ENCODE peak calls at places on chromosome 9, in nine cellular contexts. Y is cardiac muscle cell, S is HFF-Myc, T is pancreas, L is cardiac fibroblast, V is left ventricle myocardium inferior, Q is NB4, U is psoas muscle, D is esophagus squamous epithelium. H is an unnamed sample.
A peak's percentile ranks its signal among the peaks of the same experiment; 100 is the strongest.

GRCh38 chr9:126893079-126893478 is 21.5 kb upstream of the RALGPS1 start:
- DNase-seq in V (no peak), L (no peak), Q (peak; percentile 23), S (no peak), D (no peak), U (no peak), T (no peak), Y (no peak), H (no peak)

GRCh38 chr9:109604036-109604600 is 106.0 kb upstream of the PTPN3 start:
- DNase-seq in T (no peak), V (no peak), U (no peak), D (no peak), S (no peak), Q (no peak), Y (no peak), L (peak; percentile 42), H (peak; percentile 36)

GRCh38 chr9:107373809-107374208 is 90.7 kb downstream of the RAD23B start:
- DNase-seq in U (no peak), Q (no peak), L (no peak), S (no peak), T (no peak), Y (no peak), D (no peak), V (no peak), H (no peak)

GRCh38 chr9:72872718-72873117 is 80.1 kb downstream of the ALDH1A1 start:
- DNase-seq in S (no peak), L (no peak), T (no peak), D (no peak), V (no peak), U (no peak), Q (no peak), Y (no peak), H (no peak)

GRCh38 chr9:35680331-35681105 is 6.8 kb downstream of the CA9 start:
- DNase-seq in U (no peak), L (peak; percentile 62), V (no peak), S (no peak), Y (no peak), D (no peak), T (no peak), Q (peak; percentile 28), H (peak; percentile 39)

GRCh38 chr9:112774006-112774996 is 23.7 kb downstream of the SNX30 start:
- DNase-seq in V (no peak), Y (no peak), T (no peak), D (no peak), U (no peak), S (no peak), Q (no peak), L (peak; percentile 30), H (no peak)

GRCh38 chr9:35538361-35539234 is 48.7 kb downstream of the RUSC2 start:
- DNase-seq in D (no peak), S (peak; percentile 65), V (peak; percentile 74), Y (peak; percentile 78), Q (peak; percentile 50), U (peak; percentile 74), L (peak; percentile 88), T (no peak), H (peak; percentile 77)

GRCh38 chr9:85024374-85024773 is 354.8 kb downstream of the NTRK2 start:
- DNase-seq in Y (no peak), S (no peak), U (no peak), T (no peak), V (no peak), D (no peak), L (no peak), Q (no peak), H (no peak)

GRCh38 chr9:75064307-75065025 is 23.5 kb downstream of the NMRK1 start:
- DNase-seq in Q (no peak), D (no peak), Y (no peak), V (no peak), S (no peak), L (peak; percentile 53), T (no peak), U (no peak), H (peak; percentile 61)

GRCh38 chr9:95143591-95144561 is 173.6 kb downstream of the FANCC start:
- DNase-seq in S (peak; percentile 77), D (no peak), T (no peak), Y (no peak), V (peak; percentile 87), U (peak; percentile 91), Q (no peak), L (peak; percentile 86), H (peak; percentile 84)

GRCh38 chr9:84212982-84213381 is 127.6 kb downstream of the SLC28A3 start:
- DNase-seq in S (no peak), L (no peak), D (no peak), V (no peak), Q (no peak), U (no peak), T (no peak), Y (no peak), H (no peak)

GRCh38 chr9:111610149-111610548 is 10.7 kb upstream of the PTGR1 start:
- DNase-seq in U (no peak), T (no peak), D (no peak), Y (no peak), L (no peak), S (no peak), Q (no peak), V (no peak), H (no peak)

GRCh38 chr9:38484076-38484637 is 59.9 kb upstream of the IGFBPL1 start:
- DNase-seq in V (no peak), Y (no peak), D (no peak), L (no peak), T (no peak), U (no peak), Q (no peak), S (no peak), H (no peak)

GRCh38 chr9:29432191-29432590 is 1858.9 kb upstream of the C9orf72 start:
- DNase-seq in T (no peak), U (no peak), Q (no peak), V (no peak), Y (no peak), D (no peak), L (no peak), S (no peak), H (no peak)

GRCh38 chr9:125423964-125424363 is 162.3 kb downstream of the GAPVD1 start:
- DNase-seq in Q (no peak), Y (no peak), D (no peak), L (no peak), U (no peak), V (no peak), S (no peak), T (no peak), H (no peak)
- H3K4me3 ChIP-seq in Q (no peak overlapping the region), Y (no peak overlapping the region), D (no peak overlapping the region), L (no peak overlapping the region), U (no peak overlapping the region), V (no peak overlapping the region), S (no peak overlapping the region), T (no peak overlapping the region), H (no peak overlapping the region)

GRCh38 chr9:86893811-86894490 is 53.4 kb downstream of the GAS1 start:
- DNase-seq in T (no peak), U (no peak), V (no peak), Y (no peak), S (no peak), L (no peak), Q (no peak), D (no peak), H (no peak)
- TF ChIP-seq CTCF in T (no peak), U (no peak), V (no peak), Y (peak; percentile 37), S (no peak), L (no peak), Q (no peak), D (no peak), H (peak; percentile 3)

DNA sequence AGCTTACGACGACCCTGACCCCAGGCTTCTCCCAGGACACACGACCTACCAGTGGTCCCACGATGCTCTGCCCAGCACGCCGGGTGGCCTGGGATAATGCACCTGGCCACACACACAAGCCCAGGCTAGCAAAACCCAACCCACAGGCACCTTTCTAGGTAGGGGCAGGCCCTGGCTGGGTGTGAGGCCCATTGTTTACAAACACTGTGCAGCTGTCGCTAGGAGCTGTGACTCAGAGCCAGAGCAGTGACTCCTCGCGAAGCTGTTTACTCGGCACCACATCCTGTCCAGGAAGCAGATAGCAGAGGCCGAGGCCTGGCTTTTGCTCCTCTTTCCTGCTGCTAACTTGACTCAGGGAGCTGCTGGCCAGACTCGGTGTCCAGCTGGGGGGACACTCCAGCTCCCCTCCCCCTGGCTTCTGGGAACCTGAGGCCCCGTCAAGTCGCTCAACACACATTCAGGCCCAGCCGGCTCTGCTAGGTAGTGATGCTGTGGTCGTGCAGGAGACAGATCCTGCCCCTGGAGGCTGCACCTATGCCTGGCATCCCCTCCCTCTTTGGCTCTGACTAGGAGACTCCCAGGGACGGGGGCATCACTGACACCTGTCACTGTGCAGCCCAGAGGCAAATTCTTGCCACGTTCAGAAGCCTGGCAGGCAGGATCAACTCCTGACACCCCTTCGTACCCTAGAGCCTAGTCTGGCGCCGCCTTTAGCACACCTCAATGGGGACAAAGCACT is 12.8 kb upstream of the RALGDS start:
- DNase-seq in Y (peak; percentile 48), T (peak; percentile 97), S (peak; percentile 92), Q (peak; percentile 70), V (peak; percentile 83), U (peak; percentile 89), L (peak; percentile 96), D (peak; percentile 66), H (peak; percentile 95)
- H3K4me3 ChIP-seq in Y (no peak overlapping the region), T (no peak overlapping the region), S (no peak overlapping the region), Q (no peak overlapping the region), V (peak overlapping the region; percentile 13), U (peak overlapping the region; percentile 12), L (no peak overlapping the region), D (no peak overlapping the region), H (no peak overlapping the region)

GRCh38 chr9:23582836-23583235 is 243.2 kb downstream of the ELAVL2 start:
- DNase-seq in L (no peak), S (no peak), U (no peak), Y (no peak), T (no peak), V (no peak), Q (no peak), D (no peak), H (peak; percentile 40)

GRCh38 chr9:23586906-23587305 is 239.1 kb downstream of the ELAVL2 start:
- DNase-seq in V (no peak), L (no peak), T (no peak), D (no peak), U (no peak), S (no peak), Q (peak; percentile 1), Y (no peak), H (no peak)

GRCh38 chr9:23590601-23591000 is 235.4 kb downstream of the ELAVL2 start:
- DNase-seq in S (no peak), U (no peak), Y (no peak), T (no peak), D (no peak), L (no peak), Q (peak; percentile 0), V (no peak), H (peak; percentile 17)

GRCh38 chr9:23587433-23587832 is 238.6 kb downstream of the ELAVL2 start:
- DNase-seq in Q (no peak), D (no peak), V (peak; percentile 86), U (peak; percentile 65), L (no peak), T (no peak), S (no peak), Y (peak; percentile 79), H (peak; percentile 33)

GRCh38 chr9:23587903-23588302 is 238.1 kb downstream of the ELAVL2 start:
- DNase-seq in Q (no peak), L (no peak), T (no peak), V (no peak), D (no peak), S (no peak), Y (no peak), U (no peak), H (no peak)
- TF ChIP-seq CTCF in Q (no peak), L (no peak), T (no peak), V (no peak), D (no peak), S (no peak), Y (no peak), U (peak; percentile 4), H (no peak)

H was measured in astrocyte of the spinal cord.